ENCODE peak calls at places on chromosomes 16 and 17, in nine cellular contexts. One of them, this sample, is unnamed.

GRCh38 chr16:48912360-48912759 is 302.4 kb upstream of the N4BP1 start:
- DNase-seq in stimulated activated CD4-positive, alpha-beta T cell treated with anti-CD3 and anti-CD28 coated beads, Interleukin-1b, Interleukin-23, amount 100 ng/mL, for 48 hours: no peak
- DNase-seq in substantia nigra: no peak
- DNase-seq in SK-N-DZ: no peak
- DNase-seq in cardiac muscle cell: no peak
- DNase-seq in T-helper 2 cell: no peak
- DNase-seq in activated T-helper 1 cell treated with anti-CD3 and anti-CD28 coated beads, Interleukin-12 subunit alpha, Interleukin-12 subunit beta, Interleukin-2, Interleukin-4 antibody, amounts not matched to agents 30 ng/mL and 10 ng/mL and 1 ng/mL, durations not matched to agents 14 hours and 24 hours and 36 hours: no peak
- DNase-seq in EL: no peak
- DNase-seq in left ventricle myocardium inferior: no peak
- DNase-seq in this sample: no peak

GRCh38 chr17:31415004-31415454 is 23.6 kb downstream of the RAB11FIP4 start:
- DNase-seq in stimulated activated CD4-positive, alpha-beta T cell treated with anti-CD3 and anti-CD28 coated beads, Interleukin-1b, Interleukin-23, amount 100 ng/mL, for 48 hours: no peak
- DNase-seq in substantia nigra: no peak
- DNase-seq in SK-N-DZ: no peak
- DNase-seq in cardiac muscle cell: no peak
- DNase-seq in T-helper 2 cell: no peak
- DNase-seq in activated T-helper 1 cell treated with anti-CD3 and anti-CD28 coated beads, Interleukin-12 subunit alpha, Interleukin-12 subunit beta, Interleukin-2, Interleukin-4 antibody, amounts not matched to agents 30 ng/mL and 10 ng/mL and 1 ng/mL, durations not matched to agents 14 hours and 24 hours and 36 hours: no peak
- DNase-seq in EL: no peak
- DNase-seq in left ventricle myocardium inferior: no peak
- DNase-seq in this sample: no peak

GRCh38 chr16:85202051-85202601 is 89.9 kb upstream of the CIBAR2 start:
- DNase-seq in stimulated activated CD4-positive, alpha-beta T cell treated with anti-CD3 and anti-CD28 coated beads, Interleukin-1b, Interleukin-23, amount 100 ng/mL, for 48 hours: no peak
- DNase-seq in substantia nigra: no peak
- DNase-seq in SK-N-DZ: peak; percentile 44
- DNase-seq in cardiac muscle cell: no peak
- DNase-seq in T-helper 2 cell: no peak
- DNase-seq in activated T-helper 1 cell treated with anti-CD3 and anti-CD28 coated beads, Interleukin-12 subunit alpha, Interleukin-12 subunit beta, Interleukin-2, Interleukin-4 antibody, amounts not matched to agents 30 ng/mL and 10 ng/mL and 1 ng/mL, durations not matched to agents 14 hours and 24 hours and 36 hours: no peak
- DNase-seq in EL: no peak
- DNase-seq in left ventricle myocardium inferior: no peak
- DNase-seq in this sample: no peak

GRCh38 chr16:74522160-74522559 is 84.8 kb downstream of the GLG1 start:
- DNase-seq in stimulated activated CD4-positive, alpha-beta T cell treated with anti-CD3 and anti-CD28 coated beads, Interleukin-1b, Interleukin-23, amount 100 ng/mL, for 48 hours: no peak
- DNase-seq in substantia nigra: no peak
- DNase-seq in SK-N-DZ: no peak
- DNase-seq in cardiac muscle cell: peak; percentile 5
- DNase-seq in T-helper 2 cell: no peak
- DNase-seq in activated T-helper 1 cell treated with anti-CD3 and anti-CD28 coated beads, Interleukin-12 subunit alpha, Interleukin-12 subunit beta, Interleukin-2, Interleukin-4 antibody, amounts not matched to agents 30 ng/mL and 10 ng/mL and 1 ng/mL, durations not matched to agents 14 hours and 24 hours and 36 hours: no peak
- DNase-seq in EL: peak; percentile 6
- DNase-seq in left ventricle myocardium inferior: no peak
- DNase-seq in this sample: no peak

GRCh38 chr16:12488371-12488770 is 315.3 kb downstream of the CPPED1 start:
- DNase-seq in stimulated activated CD4-positive, alpha-beta T cell treated with anti-CD3 and anti-CD28 coated beads, Interleukin-1b, Interleukin-23, amount 100 ng/mL, for 48 hours: no peak
- DNase-seq in substantia nigra: no peak
- DNase-seq in SK-N-DZ: no peak
- DNase-seq in cardiac muscle cell: no peak
- DNase-seq in T-helper 2 cell: no peak
- DNase-seq in activated T-helper 1 cell treated with anti-CD3 and anti-CD28 coated beads, Interleukin-12 subunit alpha, Interleukin-12 subunit beta, Interleukin-2, Interleukin-4 antibody, amounts not matched to agents 30 ng/mL and 10 ng/mL and 1 ng/mL, durations not matched to agents 14 hours and 24 hours and 36 hours: no peak
- DNase-seq in EL: no peak
- DNase-seq in left ventricle myocardium inferior: no peak
- DNase-seq in this sample: no peak

GRCh38 chr16:26963109-26963508 is 103.6 kb upstream of the C16orf82 start:
- DNase-seq in stimulated activated CD4-positive, alpha-beta T cell treated with anti-CD3 and anti-CD28 coated beads, Interleukin-1b, Interleukin-23, amount 100 ng/mL, for 48 hours: peak; percentile 41
- DNase-seq in substantia nigra: no peak
- DNase-seq in SK-N-DZ: no peak
- DNase-seq in cardiac muscle cell: peak; percentile 12
- DNase-seq in T-helper 2 cell: peak; percentile 41
- DNase-seq in activated T-helper 1 cell treated with anti-CD3 and anti-CD28 coated beads, Interleukin-12 subunit alpha, Interleukin-12 subunit beta, Interleukin-2, Interleukin-4 antibody, amounts not matched to agents 30 ng/mL and 10 ng/mL and 1 ng/mL, durations not matched to agents 14 hours and 24 hours and 36 hours: no peak
- DNase-seq in EL: peak; percentile 15
- DNase-seq in left ventricle myocardium inferior: no peak
- DNase-seq in this sample: no peak

GRCh38 chr16:69703638-69704037 is 22.7 kb downstream of the NQO1 start:
- DNase-seq in stimulated activated CD4-positive, alpha-beta T cell treated with anti-CD3 and anti-CD28 coated beads, Interleukin-1b, Interleukin-23, amount 100 ng/mL, for 48 hours: no peak
- DNase-seq in substantia nigra: no peak
- DNase-seq in SK-N-DZ: no peak
- DNase-seq in cardiac muscle cell: peak; percentile 65
- DNase-seq in T-helper 2 cell: no peak
- DNase-seq in activated T-helper 1 cell treated with anti-CD3 and anti-CD28 coated beads, Interleukin-12 subunit alpha, Interleukin-12 subunit beta, Interleukin-2, Interleukin-4 antibody, amounts not matched to agents 30 ng/mL and 10 ng/mL and 1 ng/mL, durations not matched to agents 14 hours and 24 hours and 36 hours: no peak
- DNase-seq in EL: peak; percentile 42
- DNase-seq in left ventricle myocardium inferior: no peak
- DNase-seq in this sample: no peak

GRCh38 chr17:50130778-50131317 is 888 bp upstream of the SAMD14 start:
- DNase-seq in stimulated activated CD4-positive, alpha-beta T cell treated with anti-CD3 and anti-CD28 coated beads, Interleukin-1b, Interleukin-23, amount 100 ng/mL, for 48 hours: no peak
- DNase-seq in substantia nigra: no peak
- DNase-seq in SK-N-DZ: no peak
- DNase-seq in cardiac muscle cell: no peak
- DNase-seq in T-helper 2 cell: no peak
- DNase-seq in activated T-helper 1 cell treated with anti-CD3 and anti-CD28 coated beads, Interleukin-12 subunit alpha, Interleukin-12 subunit beta, Interleukin-2, Interleukin-4 antibody, amounts not matched to agents 30 ng/mL and 10 ng/mL and 1 ng/mL, durations not matched to agents 14 hours and 24 hours and 36 hours: no peak
- DNase-seq in EL: no peak
- DNase-seq in left ventricle myocardium inferior: no peak
- DNase-seq in this sample: peak; percentile 47

GRCh38 chr16:85800321-85800669 is 800 bp downstream of the COX4I1 start:
- DNase-seq in stimulated activated CD4-positive, alpha-beta T cell treated with anti-CD3 and anti-CD28 coated beads, Interleukin-1b, Interleukin-23, amount 100 ng/mL, for 48 hours: peak; percentile 17
- DNase-seq in substantia nigra: no peak
- DNase-seq in SK-N-DZ: no peak
- DNase-seq in cardiac muscle cell: no peak
- DNase-seq in T-helper 2 cell: peak; percentile 58
- DNase-seq in activated T-helper 1 cell treated with anti-CD3 and anti-CD28 coated beads, Interleukin-12 subunit alpha, Interleukin-12 subunit beta, Interleukin-2, Interleukin-4 antibody, amounts not matched to agents 30 ng/mL and 10 ng/mL and 1 ng/mL, durations not matched to agents 14 hours and 24 hours and 36 hours: no peak
- DNase-seq in EL: no peak
- DNase-seq in left ventricle myocardium inferior: no peak
- DNase-seq in this sample: no peak

GRCh38 chr16:59021751-59022150 is 287.6 kb upstream of the GOT2 start:
- DNase-seq in stimulated activated CD4-positive, alpha-beta T cell treated with anti-CD3 and anti-CD28 coated beads, Interleukin-1b, Interleukin-23, amount 100 ng/mL, for 48 hours: no peak
- DNase-seq in substantia nigra: no peak
- DNase-seq in SK-N-DZ: no peak
- DNase-seq in cardiac muscle cell: no peak
- DNase-seq in T-helper 2 cell: no peak
- DNase-seq in activated T-helper 1 cell treated with anti-CD3 and anti-CD28 coated beads, Interleukin-12 subunit alpha, Interleukin-12 subunit beta, Interleukin-2, Interleukin-4 antibody, amounts not matched to agents 30 ng/mL and 10 ng/mL and 1 ng/mL, durations not matched to agents 14 hours and 24 hours and 36 hours: no peak
- DNase-seq in EL: peak; percentile 70
- DNase-seq in left ventricle myocardium inferior: no peak
- DNase-seq in this sample: no peak

GRCh38 chr17:42409467-42410351 is 13.3 kb downstream of the CAVIN1 start:
- DNase-seq in stimulated activated CD4-positive, alpha-beta T cell treated with anti-CD3 and anti-CD28 coated beads, Interleukin-1b, Interleukin-23, amount 100 ng/mL, for 48 hours: no peak
- DNase-seq in substantia nigra: no peak
- DNase-seq in SK-N-DZ: no peak
- DNase-seq in cardiac muscle cell: peak; percentile 95
- DNase-seq in T-helper 2 cell: no peak
- DNase-seq in activated T-helper 1 cell treated with anti-CD3 and anti-CD28 coated beads, Interleukin-12 subunit alpha, Interleukin-12 subunit beta, Interleukin-2, Interleukin-4 antibody, amounts not matched to agents 30 ng/mL and 10 ng/mL and 1 ng/mL, durations not matched to agents 14 hours and 24 hours and 36 hours: no peak
- DNase-seq in EL: peak; percentile 95
- DNase-seq in left ventricle myocardium inferior: peak; percentile 67
- DNase-seq in this sample: no peak

GRCh38 chr17:45833826-45834439 is 10.7 kb upstream of the SPPL2C start:
- DNase-seq in stimulated activated CD4-positive, alpha-beta T cell treated with anti-CD3 and anti-CD28 coated beads, Interleukin-1b, Interleukin-23, amount 100 ng/mL, for 48 hours: no peak
- DNase-seq in substantia nigra: no peak
- DNase-seq in SK-N-DZ: peak; percentile 35
- DNase-seq in cardiac muscle cell: no peak
- DNase-seq in T-helper 2 cell: no peak
- DNase-seq in activated T-helper 1 cell treated with anti-CD3 and anti-CD28 coated beads, Interleukin-12 subunit alpha, Interleukin-12 subunit beta, Interleukin-2, Interleukin-4 antibody, amounts not matched to agents 30 ng/mL and 10 ng/mL and 1 ng/mL, durations not matched to agents 14 hours and 24 hours and 36 hours: no peak
- DNase-seq in EL: no peak
- DNase-seq in left ventricle myocardium inferior: no peak
- DNase-seq in this sample: no peak

GRCh38 chr17:75239214-75239613 is 22.2 kb downstream of the GGA3 start:
- DNase-seq in stimulated activated CD4-positive, alpha-beta T cell treated with anti-CD3 and anti-CD28 coated beads, Interleukin-1b, Interleukin-23, amount 100 ng/mL, for 48 hours: no peak
- DNase-seq in substantia nigra: no peak
- DNase-seq in SK-N-DZ: no peak
- DNase-seq in cardiac muscle cell: no peak
- DNase-seq in T-helper 2 cell: no peak
- DNase-seq in activated T-helper 1 cell treated with anti-CD3 and anti-CD28 coated beads, Interleukin-12 subunit alpha, Interleukin-12 subunit beta, Interleukin-2, Interleukin-4 antibody, amounts not matched to agents 30 ng/mL and 10 ng/mL and 1 ng/mL, durations not matched to agents 14 hours and 24 hours and 36 hours: no peak
- DNase-seq in EL: no peak
- DNase-seq in left ventricle myocardium inferior: no peak
- DNase-seq in this sample: no peak

GRCh38 chr17:67272312-67273050 is 27.5 kb upstream of the HELZ start:
- DNase-seq in stimulated activated CD4-positive, alpha-beta T cell treated with anti-CD3 and anti-CD28 coated beads, Interleukin-1b, Interleukin-23, amount 100 ng/mL, for 48 hours: no peak
- DNase-seq in substantia nigra: no peak
- DNase-seq in SK-N-DZ: no peak
- DNase-seq in cardiac muscle cell: peak; percentile 25
- DNase-seq in T-helper 2 cell: no peak
- DNase-seq in activated T-helper 1 cell treated with anti-CD3 and anti-CD28 coated beads, Interleukin-12 subunit alpha, Interleukin-12 subunit beta, Interleukin-2, Interleukin-4 antibody, amounts not matched to agents 30 ng/mL and 10 ng/mL and 1 ng/mL, durations not matched to agents 14 hours and 24 hours and 36 hours: no peak
- DNase-seq in EL: no peak
- DNase-seq in left ventricle myocardium inferior: no peak
- DNase-seq in this sample: no peak

GRCh38 chr17:59490259-59490658 is 75.2 kb upstream of the DHX40 start:
- DNase-seq in stimulated activated CD4-positive, alpha-beta T cell treated with anti-CD3 and anti-CD28 coated beads, Interleukin-1b, Interleukin-23, amount 100 ng/mL, for 48 hours: no peak
- DNase-seq in substantia nigra: no peak
- DNase-seq in SK-N-DZ: no peak
- DNase-seq in cardiac muscle cell: no peak
- DNase-seq in T-helper 2 cell: no peak
- DNase-seq in activated T-helper 1 cell treated with anti-CD3 and anti-CD28 coated beads, Interleukin-12 subunit alpha, Interleukin-12 subunit beta, Interleukin-2, Interleukin-4 antibody, amounts not matched to agents 30 ng/mL and 10 ng/mL and 1 ng/mL, durations not matched to agents 14 hours and 24 hours and 36 hours: no peak
- DNase-seq in EL: no peak
- DNase-seq in left ventricle myocardium inferior: no peak
- DNase-seq in this sample: no peak

GRCh38 chr17:78276098-78276497 is 44.7 kb downstream of the TMEM235 start:
- DNase-seq in stimulated activated CD4-positive, alpha-beta T cell treated with anti-CD3 and anti-CD28 coated beads, Interleukin-1b, Interleukin-23, amount 100 ng/mL, for 48 hours: no peak
- DNase-seq in substantia nigra: no peak
- DNase-seq in SK-N-DZ: no peak
- DNase-seq in cardiac muscle cell: no peak
- DNase-seq in T-helper 2 cell: peak; percentile 44
- DNase-seq in activated T-helper 1 cell treated with anti-CD3 and anti-CD28 coated beads, Interleukin-12 subunit alpha, Interleukin-12 subunit beta, Interleukin-2, Interleukin-4 antibody, amounts not matched to agents 30 ng/mL and 10 ng/mL and 1 ng/mL, durations not matched to agents 14 hours and 24 hours and 36 hours: no peak
- DNase-seq in EL: no peak
- DNase-seq in left ventricle myocardium inferior: no peak
- DNase-seq in this sample: no peak

GRCh38 chr17:82021728-82022309 is 859 bp downstream of the CENPX start:
- DNase-seq in stimulated activated CD4-positive, alpha-beta T cell treated with anti-CD3 and anti-CD28 coated beads, Interleukin-1b, Interleukin-23, amount 100 ng/mL, for 48 hours: no peak
- DNase-seq in substantia nigra: no peak
- DNase-seq in SK-N-DZ: no peak
- DNase-seq in cardiac muscle cell: no peak
- DNase-seq in T-helper 2 cell: no peak
- DNase-seq in activated T-helper 1 cell treated with anti-CD3 and anti-CD28 coated beads, Interleukin-12 subunit alpha, Interleukin-12 subunit beta, Interleukin-2, Interleukin-4 antibody, amounts not matched to agents 30 ng/mL and 10 ng/mL and 1 ng/mL, durations not matched to agents 14 hours and 24 hours and 36 hours: no peak
- DNase-seq in EL: no peak
- DNase-seq in left ventricle myocardium inferior: no peak
- DNase-seq in this sample: no peak

GRCh38 chr16:52435573-52435972 is 111.4 kb downstream of the TOX3 start:
- DNase-seq in stimulated activated CD4-positive, alpha-beta T cell treated with anti-CD3 and anti-CD28 coated beads, Interleukin-1b, Interleukin-23, amount 100 ng/mL, for 48 hours: no peak
- DNase-seq in substantia nigra: no peak
- DNase-seq in SK-N-DZ: peak; percentile 96
- DNase-seq in cardiac muscle cell: peak; percentile 7
- DNase-seq in T-helper 2 cell: no peak
- DNase-seq in activated T-helper 1 cell treated with anti-CD3 and anti-CD28 coated beads, Interleukin-12 subunit alpha, Interleukin-12 subunit beta, Interleukin-2, Interleukin-4 antibody, amounts not matched to agents 30 ng/mL and 10 ng/mL and 1 ng/mL, durations not matched to agents 14 hours and 24 hours and 36 hours: no peak
- DNase-seq in EL: no peak
- DNase-seq in left ventricle myocardium inferior: no peak
- DNase-seq in this sample: peak; percentile 91

GRCh38 chr16:81703177-81704155 is 75.6 kb upstream of the PLCG2 start:
- DNase-seq in stimulated activated CD4-positive, alpha-beta T cell treated with anti-CD3 and anti-CD28 coated beads, Interleukin-1b, Interleukin-23, amount 100 ng/mL, for 48 hours: no peak
- DNase-seq in substantia nigra: no peak
- DNase-seq in SK-N-DZ: no peak
- DNase-seq in cardiac muscle cell: peak; percentile 93
- DNase-seq in T-helper 2 cell: peak; percentile 31
- DNase-seq in activated T-helper 1 cell treated with anti-CD3 and anti-CD28 coated beads, Interleukin-12 subunit alpha, Interleukin-12 subunit beta, Interleukin-2, Interleukin-4 antibody, amounts not matched to agents 30 ng/mL and 10 ng/mL and 1 ng/mL, durations not matched to agents 14 hours and 24 hours and 36 hours: no peak
- DNase-seq in EL: peak; percentile 85
- DNase-seq in left ventricle myocardium inferior: peak; percentile 4
- DNase-seq in this sample: no peak

GRCh38 chr16:85715169-85716015 is 26.6 kb upstream of the GINS2 start:
- DNase-seq in stimulated activated CD4-positive, alpha-beta T cell treated with anti-CD3 and anti-CD28 coated beads, Interleukin-1b, Interleukin-23, amount 100 ng/mL, for 48 hours: no peak
- DNase-seq in substantia nigra: no peak
- DNase-seq in SK-N-DZ: no peak
- DNase-seq in cardiac muscle cell: peak; percentile 53
- DNase-seq in T-helper 2 cell: no peak
- DNase-seq in activated T-helper 1 cell treated with anti-CD3 and anti-CD28 coated beads, Interleukin-12 subunit alpha, Interleukin-12 subunit beta, Interleukin-2, Interleukin-4 antibody, amounts not matched to agents 30 ng/mL and 10 ng/mL and 1 ng/mL, durations not matched to agents 14 hours and 24 hours and 36 hours: no peak
- DNase-seq in EL: no peak
- DNase-seq in left ventricle myocardium inferior: no peak
- DNase-seq in this sample: peak; percentile 60

GRCh38 chr16:10266809-10267208 is 84.6 kb upstream of the GRIN2A start:
- DNase-seq in stimulated activated CD4-positive, alpha-beta T cell treated with anti-CD3 and anti-CD28 coated beads, Interleukin-1b, Interleukin-23, amount 100 ng/mL, for 48 hours: peak; percentile 57
- DNase-seq in substantia nigra: no peak
- DNase-seq in SK-N-DZ: no peak
- DNase-seq in cardiac muscle cell: no peak
- DNase-seq in T-helper 2 cell: peak; percentile 88
- DNase-seq in activated T-helper 1 cell treated with anti-CD3 and anti-CD28 coated beads, Interleukin-12 subunit alpha, Interleukin-12 subunit beta, Interleukin-2, Interleukin-4 antibody, amounts not matched to agents 30 ng/mL and 10 ng/mL and 1 ng/mL, durations not matched to agents 14 hours and 24 hours and 36 hours: no peak
- DNase-seq in EL: no peak
- DNase-seq in left ventricle myocardium inferior: no peak
- DNase-seq in this sample: no peak

GRCh38 chr17:62821213-62822079 is 13.3 kb upstream of the MARCHF10 start:
- DNase-seq in stimulated activated CD4-positive, alpha-beta T cell treated with anti-CD3 and anti-CD28 coated beads, Interleukin-1b, Interleukin-23, amount 100 ng/mL, for 48 hours: no peak
- DNase-seq in substantia nigra: no peak
- DNase-seq in SK-N-DZ: no peak
- DNase-seq in cardiac muscle cell: peak; percentile 66
- DNase-seq in T-helper 2 cell: no peak
- DNase-seq in activated T-helper 1 cell treated with anti-CD3 and anti-CD28 coated beads, Interleukin-12 subunit alpha, Interleukin-12 subunit beta, Interleukin-2, Interleukin-4 antibody, amounts not matched to agents 30 ng/mL and 10 ng/mL and 1 ng/mL, durations not matched to agents 14 hours and 24 hours and 36 hours: no peak
- DNase-seq in EL: no peak
- DNase-seq in left ventricle myocardium inferior: no peak
- DNase-seq in this sample: no peak

GRCh38 chr16:29756654-29757053 is 10.9 kb upstream of the C16orf54 start:
- DNase-seq in stimulated activated CD4-positive, alpha-beta T cell treated with anti-CD3 and anti-CD28 coated beads, Interleukin-1b, Interleukin-23, amount 100 ng/mL, for 48 hours: no peak
- DNase-seq in substantia nigra: no peak
- DNase-seq in SK-N-DZ: no peak
- DNase-seq in cardiac muscle cell: peak; percentile 36
- DNase-seq in T-helper 2 cell: no peak
- DNase-seq in activated T-helper 1 cell treated with anti-CD3 and anti-CD28 coated beads, Interleukin-12 subunit alpha, Interleukin-12 subunit beta, Interleukin-2, Interleukin-4 antibody, amounts not matched to agents 30 ng/mL and 10 ng/mL and 1 ng/mL, durations not matched to agents 14 hours and 24 hours and 36 hours: no peak
- DNase-seq in EL: no peak
- DNase-seq in left ventricle myocardium inferior: no peak
- DNase-seq in this sample: no peak

GRCh38 chr16:68283840-68284595 is 19.7 kb downstream of the SLC7A6 start:
- DNase-seq in stimulated activated CD4-positive, alpha-beta T cell treated with anti-CD3 and anti-CD28 coated beads, Interleukin-1b, Interleukin-23, amount 100 ng/mL, for 48 hours: no peak
- DNase-seq in substantia nigra: no peak
- DNase-seq in SK-N-DZ: no peak
- DNase-seq in cardiac muscle cell: no peak
- DNase-seq in T-helper 2 cell: peak; percentile 41
- DNase-seq in activated T-helper 1 cell treated with anti-CD3 and anti-CD28 coated beads, Interleukin-12 subunit alpha, Interleukin-12 subunit beta, Interleukin-2, Interleukin-4 antibody, amounts not matched to agents 30 ng/mL and 10 ng/mL and 1 ng/mL, durations not matched to agents 14 hours and 24 hours and 36 hours: no peak
- DNase-seq in EL: no peak
- DNase-seq in left ventricle myocardium inferior: peak; percentile 33
- DNase-seq in this sample: no peak

GRCh38 chr16:9219811-9220210 is 128.4 kb downstream of the HAPSTR1 start:
- DNase-seq in stimulated activated CD4-positive, alpha-beta T cell treated with anti-CD3 and anti-CD28 coated beads, Interleukin-1b, Interleukin-23, amount 100 ng/mL, for 48 hours: no peak
- DNase-seq in substantia nigra: no peak
- DNase-seq in SK-N-DZ: no peak
- DNase-seq in cardiac muscle cell: no peak
- DNase-seq in T-helper 2 cell: no peak
- DNase-seq in activated T-helper 1 cell treated with anti-CD3 and anti-CD28 coated beads, Interleukin-12 subunit alpha, Interleukin-12 subunit beta, Interleukin-2, Interleukin-4 antibody, amounts not matched to agents 30 ng/mL and 10 ng/mL and 1 ng/mL, durations not matched to agents 14 hours and 24 hours and 36 hours: no peak
- DNase-seq in EL: no peak
- DNase-seq in left ventricle myocardium inferior: no peak
- DNase-seq in this sample: no peak

GRCh38 chr16:71915350-71915749 is 20.0 kb downstream of the IST1 start:
- DNase-seq in stimulated activated CD4-positive, alpha-beta T cell treated with anti-CD3 and anti-CD28 coated beads, Interleukin-1b, Interleukin-23, amount 100 ng/mL, for 48 hours: no peak
- DNase-seq in substantia nigra: no peak
- DNase-seq in SK-N-DZ: no peak
- DNase-seq in cardiac muscle cell: no peak
- DNase-seq in T-helper 2 cell: no peak
- DNase-seq in activated T-helper 1 cell treated with anti-CD3 and anti-CD28 coated beads, Interleukin-12 subunit alpha, Interleukin-12 subunit beta, Interleukin-2, Interleukin-4 antibody, amounts not matched to agents 30 ng/mL and 10 ng/mL and 1 ng/mL, durations not matched to agents 14 hours and 24 hours and 36 hours: no peak
- DNase-seq in EL: no peak
- DNase-seq in left ventricle myocardium inferior: no peak
- DNase-seq in this sample: no peak

GRCh38 chr17:28500712-28501379 is 5.3 kb upstream of the FOXN1 start:
- DNase-seq in stimulated activated CD4-positive, alpha-beta T cell treated with anti-CD3 and anti-CD28 coated beads, Interleukin-1b, Interleukin-23, amount 100 ng/mL, for 48 hours: no peak
- DNase-seq in substantia nigra: no peak
- DNase-seq in SK-N-DZ: peak; percentile 79
- DNase-seq in cardiac muscle cell: no peak
- DNase-seq in T-helper 2 cell: no peak
- DNase-seq in activated T-helper 1 cell treated with anti-CD3 and anti-CD28 coated beads, Interleukin-12 subunit alpha, Interleukin-12 subunit beta, Interleukin-2, Interleukin-4 antibody, amounts not matched to agents 30 ng/mL and 10 ng/mL and 1 ng/mL, durations not matched to agents 14 hours and 24 hours and 36 hours: no peak
- DNase-seq in EL: no peak
- DNase-seq in left ventricle myocardium inferior: no peak
- DNase-seq in this sample: no peak

GRCh38 chr17:44900894-44901293 is 1.6 kb upstream of the EFTUD2 start:
- DNase-seq in stimulated activated CD4-positive, alpha-beta T cell treated with anti-CD3 and anti-CD28 coated beads, Interleukin-1b, Interleukin-23, amount 100 ng/mL, for 48 hours: no peak
- DNase-seq in substantia nigra: no peak
- DNase-seq in SK-N-DZ: no peak
- DNase-seq in cardiac muscle cell: peak; percentile 95
- DNase-seq in T-helper 2 cell: no peak
- DNase-seq in activated T-helper 1 cell treated with anti-CD3 and anti-CD28 coated beads, Interleukin-12 subunit alpha, Interleukin-12 subunit beta, Interleukin-2, Interleukin-4 antibody, amounts not matched to agents 30 ng/mL and 10 ng/mL and 1 ng/mL, durations not matched to agents 14 hours and 24 hours and 36 hours: no peak
- DNase-seq in EL: peak; percentile 83
- DNase-seq in left ventricle myocardium inferior: no peak
- DNase-seq in this sample: no peak

GRCh38 chr16:2470603-2471015 is 488 bp upstream of the NTN3 start:
- DNase-seq in stimulated activated CD4-positive, alpha-beta T cell treated with anti-CD3 and anti-CD28 coated beads, Interleukin-1b, Interleukin-23, amount 100 ng/mL, for 48 hours: no peak
- DNase-seq in substantia nigra: no peak
- DNase-seq in SK-N-DZ: no peak
- DNase-seq in cardiac muscle cell: no peak
- DNase-seq in T-helper 2 cell: no peak
- DNase-seq in activated T-helper 1 cell treated with anti-CD3 and anti-CD28 coated beads, Interleukin-12 subunit alpha, Interleukin-12 subunit beta, Interleukin-2, Interleukin-4 antibody, amounts not matched to agents 30 ng/mL and 10 ng/mL and 1 ng/mL, durations not matched to agents 14 hours and 24 hours and 36 hours: no peak
- DNase-seq in EL: no peak
- DNase-seq in left ventricle myocardium inferior: no peak
- DNase-seq in this sample: peak; percentile 61

GRCh38 chr17:77493238-77493812 is 352.6 kb downstream of the SEC14L1 start:
- DNase-seq in stimulated activated CD4-positive, alpha-beta T cell treated with anti-CD3 and anti-CD28 coated beads, Interleukin-1b, Interleukin-23, amount 100 ng/mL, for 48 hours: no peak
- DNase-seq in substantia nigra: no peak
- DNase-seq in SK-N-DZ: no peak
- DNase-seq in cardiac muscle cell: no peak
- DNase-seq in T-helper 2 cell: no peak
- DNase-seq in activated T-helper 1 cell treated with anti-CD3 and anti-CD28 coated beads, Interleukin-12 subunit alpha, Interleukin-12 subunit beta, Interleukin-2, Interleukin-4 antibody, amounts not matched to agents 30 ng/mL and 10 ng/mL and 1 ng/mL, durations not matched to agents 14 hours and 24 hours and 36 hours: no peak
- DNase-seq in EL: no peak
- DNase-seq in left ventricle myocardium inferior: peak; percentile 16
- DNase-seq in this sample: no peak

GRCh38 chr16:84795338-84796053 is 24.3 kb upstream of the CRISPLD2 start:
- DNase-seq in stimulated activated CD4-positive, alpha-beta T cell treated with anti-CD3 and anti-CD28 coated beads, Interleukin-1b, Interleukin-23, amount 100 ng/mL, for 48 hours: no peak
- DNase-seq in substantia nigra: no peak
- DNase-seq in SK-N-DZ: no peak
- DNase-seq in cardiac muscle cell: peak; percentile 97
- DNase-seq in T-helper 2 cell: no peak
- DNase-seq in activated T-helper 1 cell treated with anti-CD3 and anti-CD28 coated beads, Interleukin-12 subunit alpha, Interleukin-12 subunit beta, Interleukin-2, Interleukin-4 antibody, amounts not matched to agents 30 ng/mL and 10 ng/mL and 1 ng/mL, durations not matched to agents 14 hours and 24 hours and 36 hours: no peak
- DNase-seq in EL: peak; percentile 95
- DNase-seq in left ventricle myocardium inferior: peak; percentile 78
- DNase-seq in this sample: no peak

This sample was measured in retina.